ENCODE peak calls at places on chromosomes 13 and 19, in seven cellular contexts. S is ascending aorta; R is transverse colon; N is CD4-positive, alpha-beta T cell; J is fibroblast of villous mesenchyme; K is BJ; C is CD8-positive, alpha-beta T cell. G is an unnamed sample.

GRCh38 chr13:99506632-99507031 is 5.4 kb downstream of the TM9SF2 start:
- DNase-seq in S (no peak), R (no peak), N (no peak), J (no peak), K (no peak), C (no peak), G (no peak)

GRCh38 chr19:38400361-38400760 is 2.5 kb upstream of the FAM98C start:
- DNase-seq in S (no peak), R (no peak), N (no peak), J (no peak), K (no peak), C (no peak), G (no peak)

GRCh38 chr19:35789978-35790944 is 14.9 kb downstream of the ARHGAP33 start:
- DNase-seq in S (no peak), R (no peak), N (no peak), J (no peak), K (no peak), C (no peak), G (no peak)

GRCh38 chr19:47421244-47421786 is 2.0 kb upstream of the MEIS3 start:
- DNase-seq in S (no peak), R (no peak), N (no peak), J (no peak), K (no peak), C (no peak), G (no peak)

GRCh38 chr13:41631296-41631965 is 174.1 kb downstream of the RGCC start:
- DNase-seq in S (no peak), R (no peak), N (no peak), J (peak), K (no peak), C (no peak), G (no peak)

GRCh38 chr13:20247403-20247802 is 15.3 kb upstream of the GJB6 start:
- DNase-seq in S (no peak), R (peak), N (no peak), J (no peak), K (no peak), C (no peak), G (no peak)

GRCh38 chr13:35720690-35721554 is 244.4 kb upstream of the MAB21L1 start:
- DNase-seq in S (no peak), R (peak), N (no peak), J (peak), K (no peak), C (no peak), G (peak)

GRCh38 chr19:41001243-41001971 is 10.3 kb downstream of the CYP2B6 start:
- DNase-seq in S (no peak), R (no peak), N (no peak), J (no peak), K (no peak), C (no peak), G (no peak)

GRCh38 chr19:12365094-12365371 is 450 bp downstream of the ZNF442 start:
- DNase-seq in S (no peak), R (peak), N (no peak), J (peak), K (no peak), C (no peak), G (no peak)

GRCh38 chr13:35857769-35858168 is 273.4 kb downstream of the DCLK1 start:
- DNase-seq in S (no peak), R (no peak), N (no peak), J (peak), K (no peak), C (no peak), G (no peak)

GRCh38 chr13:100707818-100708740 is 33.5 kb upstream of the TMTC4 start:
- DNase-seq in S (no peak), R (no peak), N (no peak), J (no peak), K (no peak), C (no peak), G (no peak)

GRCh38 chr19:15297416-15298224 is 34.7 kb downstream of the BRD4 start:
- DNase-seq in S (no peak), R (peak), N (peak), J (peak), K (peak), C (peak), G (peak)

GRCh38 chr13:86087241-86087640 is 288.0 kb upstream of the SLITRK6 start:
- DNase-seq in S (no peak), R (no peak), N (no peak), J (no peak), K (no peak), C (no peak), G (no peak)

GRCh38 chr19:41408256-41408655 is 10.6 kb downstream of the BCKDHA start:
- DNase-seq in S (no peak), R (no peak), N (no peak), J (no peak), K (no peak), C (no peak), G (no peak)

GRCh38 chr19:5625641-5626040 is 2.8 kb downstream of the SAFB start:
- DNase-seq in S (no peak), R (no peak), N (no peak), J (no peak), K (no peak), C (no peak), G (no peak)

GRCh38 chr19:19385900-19386339 is 19.6 kb upstream of the GATAD2A start:
- DNase-seq in S (no peak), R (no peak), N (peak), J (peak), K (no peak), C (peak), G (peak)

GRCh38 chr19:362154-362553 is 17.6 kb upstream of the MIER2 start:
- DNase-seq in S (no peak), R (no peak), N (no peak), J (no peak), K (no peak), C (no peak), G (no peak)

GRCh38 chr19:2229103-2230028 is 6.8 kb downstream of the PLEKHJ1 start:
- DNase-seq in S (no peak), R (no peak), N (no peak), J (no peak), K (no peak), C (no peak), G (no peak)

GRCh38 chr19:15587663-15588062 is 27.4 kb upstream of the CYP4F8 start:
- DNase-seq in S (no peak), R (peak), N (no peak), J (no peak), K (no peak), C (no peak), G (no peak)

GRCh38 chr19:41299046-41299754 is 10.8 kb upstream of the CCDC97 start:
- DNase-seq in S (no peak), R (peak), N (no peak), J (no peak), K (no peak), C (no peak), G (no peak)

GRCh38 chr19:31258211-31259052 is 90.8 kb downstream of the TSHZ3 start:
- DNase-seq in S (no peak), R (no peak), N (no peak), J (peak), K (no peak), C (no peak), G (no peak)

GRCh38 chr19:38710928-38711725 is 33.1 kb downstream of the CAPN12 start:
- DNase-seq in S (no peak), R (no peak), N (no peak), J (no peak), K (no peak), C (no peak), G (no peak)

GRCh38 chr19:54478677-54479266 is 5.7 kb upstream of the CDC42EP5 start:
- DNase-seq in S (no peak), R (no peak), N (no peak), J (peak), K (no peak), C (no peak), G (peak)

GRCh38 chr13:107581009-107581408 is 634.3 kb downstream of the LIG4 start:
- DNase-seq in S (no peak), R (no peak), N (no peak), J (no peak), K (no peak), C (no peak), G (no peak)

GRCh38 chr13:49098198-49098597 is 121.9 kb upstream of the MLNR start:
- DNase-seq in S (no peak), R (no peak), N (peak), J (peak), K (peak), C (no peak), G (no peak)

GRCh38 chr19:16067205-16067938 is 8.9 kb upstream of the TPM4 start:
- DNase-seq in S (peak), R (peak), N (no peak), J (peak), K (no peak), C (no peak), G (no peak)

GRCh38 chr19:18253130-18253529 is 21.1 kb downstream of the IQCN start:
- DNase-seq in S (no peak), R (no peak), N (no peak), J (no peak), K (no peak), C (no peak), G (no peak)

GRCh38 chr19:18253716-18254115 is 20.5 kb downstream of the IQCN start:
- DNase-seq in S (no peak), R (peak), N (no peak), J (no peak), K (no peak), C (no peak), G (no peak)

GRCh38 chr19:18257503-18258470 is 16.5 kb downstream of the IQCN start:
- DNase-seq in S (no peak), R (no peak), N (no peak), J (no peak), K (no peak), C (no peak), G (no peak)

GRCh38 chr19:18252370-18252717 is 21.9 kb downstream of the IQCN start:
- DNase-seq in S (no peak), R (no peak), N (no peak), J (no peak), K (no peak), C (no peak), G (no peak)

GRCh38 chr19:18254546-18255500 is 19.4 kb downstream of the IQCN start:
- DNase-seq in S (no peak), R (peak), N (no peak), J (no peak), K (no peak), C (no peak), G (no peak)
- TF ChIP-seq CTCF in S (no peak), R (peak), N (no peak), J (no peak), K (peak), C (no peak), G (peak)

DNA sequence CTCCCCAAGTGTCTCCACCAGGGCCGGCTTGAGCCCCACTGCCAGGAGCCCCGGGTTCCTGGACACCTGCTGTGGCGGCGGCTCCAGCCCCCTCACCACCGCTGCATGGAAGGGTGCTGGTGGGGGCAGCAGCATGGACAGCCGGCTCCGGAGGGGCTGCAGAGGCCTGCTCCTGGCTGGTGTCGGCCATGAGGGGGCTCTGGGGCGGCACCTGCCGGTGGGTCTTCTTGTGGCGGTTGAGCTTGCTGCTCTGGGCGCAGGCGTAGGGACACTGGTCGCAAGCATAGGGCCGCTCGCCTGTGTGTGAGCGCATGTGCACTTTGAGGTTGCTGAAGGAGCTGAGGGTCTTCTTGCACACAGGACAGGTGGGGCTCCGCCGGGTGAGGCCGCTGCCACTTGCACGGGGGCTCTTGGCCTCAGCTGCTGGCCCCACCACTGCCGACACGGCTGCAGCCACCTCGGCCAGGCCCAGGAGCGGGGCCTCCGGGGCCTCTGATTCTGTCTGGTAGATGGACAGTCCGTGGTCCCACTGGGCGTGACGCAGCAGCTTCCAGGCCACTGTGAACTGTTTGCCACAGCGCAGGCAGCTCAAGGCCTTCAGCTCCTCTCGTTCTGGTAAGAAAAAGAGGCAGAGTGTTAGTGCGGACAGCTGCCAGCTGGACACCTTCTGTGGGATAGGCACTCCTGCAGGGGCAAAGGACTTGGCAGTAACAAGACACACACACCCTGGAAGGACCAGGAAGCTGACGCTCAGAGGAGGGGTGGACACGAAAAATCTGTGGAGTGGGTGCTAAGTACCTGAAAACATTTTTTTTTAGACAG is 4.1 kb downstream of the ZNF296 start:
- DNase-seq in S (no peak), R (no peak), N (no peak), J (no peak), K (no peak), C (no peak), G (no peak)
- TF ChIP-seq CTCF in S (no peak), R (no peak), N (no peak), J (no peak), K (no peak), C (no peak), G (no peak)

GRCh38 chr19:52567921-52568320 is 2.2 kb upstream of the ZNF701 start:
- DNase-seq in S (no peak), R (no peak), N (no peak), J (no peak), K (no peak), C (no peak), G (no peak)

GRCh38 chr19:52566121-52566520 is 4.0 kb upstream of the ZNF701 start:
- DNase-seq in S (no peak), R (no peak), N (no peak), J (no peak), K (no peak), C (no peak), G (no peak)

GRCh38 chr19:52566588-52566987 is 3.5 kb upstream of the ZNF701 start:
- DNase-seq in S (no peak), R (no peak), N (no peak), J (peak), K (peak), C (no peak), G (no peak)

GRCh38 chr19:52570005-52570861 is at the start of gene ZNF701:
- DNase-seq in S (peak), R (peak), N (peak), J (peak), K (peak), C (peak), G (peak)
- TF ChIP-seq CTCF in S (no peak), R (peak), N (peak), J (peak), K (peak), C (peak), G (peak)

GRCh38 chr13:60562081-60562764 is 165.2 kb downstream of the TDRD3 start:
- DNase-seq in S (no peak), R (no peak), N (no peak), J (no peak), K (no peak), C (no peak), G (no peak)
- TF ChIP-seq CTCF in S (no peak), R (no peak), N (no peak), J (no peak), K (no peak), C (no peak), G (no peak)

GRCh38 chr13:83780201-83780600 is 102.1 kb downstream of the SLITRK1 start:
- DNase-seq in S (no peak), R (no peak), N (no peak), J (no peak), K (no peak), C (no peak), G (no peak)
- TF ChIP-seq CTCF in S (no peak), R (no peak), N (no peak), J (peak), K (peak), C (no peak), G (peak)

DNA sequence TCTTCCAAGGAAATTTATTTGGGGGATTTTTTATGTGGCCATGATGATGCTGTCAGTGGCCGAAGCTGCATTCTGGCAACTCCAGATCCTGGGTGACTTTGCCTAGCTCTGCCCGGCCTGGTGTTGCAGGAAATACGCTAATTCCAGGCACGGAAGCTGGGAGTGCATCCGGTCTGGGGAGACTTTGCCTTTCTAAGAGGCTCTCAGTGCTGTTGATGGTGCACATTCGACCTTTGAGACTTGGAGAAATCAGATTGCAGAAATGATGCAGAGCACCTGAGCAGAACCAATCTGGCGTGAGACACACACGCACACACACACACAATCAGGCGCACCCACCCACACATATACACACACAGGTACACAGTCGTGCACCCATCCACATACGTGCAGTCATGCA is 5.9 kb upstream of the TMEM255B start:
- DNase-seq in S (no peak), R (no peak), N (no peak), J (no peak), K (no peak), C (no peak), G (no peak)
- TF ChIP-seq CTCF in S (no peak), R (no peak), N (no peak), J (no peak), K (no peak), C (no peak), G (no peak)

DNA sequence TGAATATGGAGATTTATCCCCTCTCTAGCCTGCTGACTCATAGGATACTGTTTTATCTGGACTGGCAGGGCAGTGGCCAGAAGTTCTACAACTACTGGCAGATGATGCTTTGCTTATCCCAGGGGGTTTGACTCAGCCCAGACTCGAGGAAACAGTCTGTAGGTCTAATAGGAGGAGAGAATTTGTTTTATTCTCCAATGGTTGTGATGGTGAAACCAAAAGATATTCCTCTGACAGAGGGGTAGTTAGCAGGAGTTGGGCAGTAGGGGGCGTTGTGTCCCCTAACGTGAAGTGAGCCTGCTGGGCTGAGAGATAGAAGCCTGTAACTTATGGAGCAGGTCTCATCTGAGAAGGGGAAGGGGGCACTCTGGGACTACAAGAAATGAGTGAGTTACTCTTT is 74.9 kb downstream of the WTIP start:
- DNase-seq in S (no peak), R (peak), N (no peak), J (peak), K (no peak), C (no peak), G (peak)
- TF ChIP-seq CTCF in S (no peak), R (no peak), N (no peak), J (peak), K (peak), C (no peak), G (peak)

GRCh38 chr13:50513528-50513863 is 330.0 kb downstream of the DLEU7 start:
- DNase-seq in S (no peak), R (no peak), N (no peak), J (peak), K (no peak), C (no peak), G (peak)

GRCh38 chr13:50511877-50512332 is 331.6 kb downstream of the DLEU7 start:
- DNase-seq in S (no peak), R (peak), N (no peak), J (no peak), K (no peak), C (no peak), G (peak)

GRCh38 chr13:50512602-50513527 is 330.6 kb downstream of the DLEU7 start:
- DNase-seq in S (no peak), R (peak), N (peak), J (peak), K (no peak), C (peak), G (peak)

GRCh38 chr13:50518131-50518530 is 325.4 kb downstream of the DLEU7 start:
- DNase-seq in S (no peak), R (no peak), N (no peak), J (no peak), K (no peak), C (no peak), G (no peak)

GRCh38 chr13:50514249-50514648 is 329.2 kb downstream of the DLEU7 start:
- DNase-seq in S (no peak), R (no peak), N (no peak), J (no peak), K (no peak), C (no peak), G (no peak)
- TF ChIP-seq CTCF in S (no peak), R (no peak), N (no peak), J (no peak), K (no peak), C (no peak), G (no peak)

DNA sequence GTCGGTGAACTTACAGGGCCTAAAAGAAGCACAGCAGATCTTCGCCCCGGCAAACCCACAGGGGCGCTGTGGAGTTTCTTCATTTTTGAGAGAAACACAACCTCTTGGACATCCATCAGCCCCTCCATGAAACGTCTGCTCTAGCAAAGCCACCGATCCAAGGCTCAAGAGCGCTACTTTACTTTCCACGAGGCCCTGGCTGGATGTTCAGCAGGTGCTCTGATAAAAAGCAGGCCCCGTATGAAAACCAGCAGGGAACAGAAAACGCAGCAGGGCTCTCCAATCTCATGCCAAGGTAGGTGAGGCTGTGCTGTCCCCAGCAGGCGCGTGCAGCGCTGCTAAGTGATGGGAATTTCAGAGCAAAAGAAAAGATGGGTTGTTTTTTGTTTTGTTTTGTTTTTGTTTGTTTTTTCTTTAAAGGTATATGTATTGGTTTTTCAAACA is 86.7 kb downstream of the IRS2 start:
- DNase-seq in S (no peak), R (no peak), N (no peak), J (no peak), K (no peak), C (no peak), G (peak)
- TF ChIP-seq CTCF in S (no peak), R (no peak), N (no peak), J (peak), K (no peak), C (no peak), G (peak)

G was measured in DND-41.